ENCODE peak calls at places on chromosomes 13 and 19, in seven cellular contexts. One of them, this sample, is unnamed.
A peak's percentile ranks its signal among the peaks of the same experiment; 100 is the strongest.

GRCh38 chr19:56823956-56824355 is 16.6 kb downstream of the PEG3 start:
- DNase-seq in brain microvascular endothelial cell: no peak
- DNase-seq in heart left ventricle: no peak
- DNase-seq in osteoblast: no peak
- DNase-seq in fibroblast of mammary gland: no peak
- DNase-seq in uterus: no peak
- DNase-seq in A549: no peak
- DNase-seq in this sample: no peak

GRCh38 chr13:20870829-20871228 is 31.7 kb downstream of the XPO4 start:
- DNase-seq in heart left ventricle: no peak
- DNase-seq in uterus: no peak
- DNase-seq in brain microvascular endothelial cell: no peak
- DNase-seq in osteoblast: no peak
- DNase-seq in fibroblast of mammary gland: no peak
- DNase-seq in A549: no peak
- DNase-seq in this sample: no peak

GRCh38 chr19:40241809-40242384 is 15.4 kb upstream of the CCNP start:
- DNase-seq in brain microvascular endothelial cell: no peak
- DNase-seq in osteoblast: peak; percentile 80
- DNase-seq in fibroblast of mammary gland: peak; percentile 49
- DNase-seq in uterus: peak; percentile 75
- DNase-seq in A549: no peak
- DNase-seq in heart left ventricle: peak; percentile 78
- DNase-seq in this sample: no peak

GRCh38 chr13:30022796-30023195 is 172.4 kb upstream of the UBL3 start:
- DNase-seq in A549: no peak
- DNase-seq in brain microvascular endothelial cell: no peak
- DNase-seq in uterus: no peak
- DNase-seq in osteoblast: no peak
- DNase-seq in heart left ventricle: no peak
- DNase-seq in fibroblast of mammary gland: no peak
- DNase-seq in this sample: no peak

GRCh38 chr13:109191422-109191821 is 562.0 kb downstream of the MYO16 start:
- DNase-seq in brain microvascular endothelial cell: no peak
- DNase-seq in A549: no peak
- DNase-seq in fibroblast of mammary gland: no peak
- DNase-seq in uterus: no peak
- DNase-seq in heart left ventricle: no peak
- DNase-seq in osteoblast: no peak
- DNase-seq in this sample: no peak

GRCh38 chr19:3949997-3950859 is 17.4 kb downstream of the NMRK2 start:
- DNase-seq in heart left ventricle: no peak
- DNase-seq in fibroblast of mammary gland: no peak
- DNase-seq in osteoblast: peak; percentile 80
- DNase-seq in brain microvascular endothelial cell: no peak
- DNase-seq in uterus: no peak
- DNase-seq in A549: no peak
- DNase-seq in this sample: no peak

GRCh38 chr13:97851269-97851668 is 102.2 kb upstream of the IPO5 start:
- DNase-seq in heart left ventricle: no peak
- DNase-seq in osteoblast: no peak
- DNase-seq in brain microvascular endothelial cell: no peak
- DNase-seq in fibroblast of mammary gland: peak; percentile 15
- DNase-seq in uterus: no peak
- DNase-seq in A549: peak; percentile 3
- DNase-seq in this sample: no peak

GRCh38 chr13:113043931-113044330 is 61.7 kb upstream of the F7 start:
- DNase-seq in brain microvascular endothelial cell: no peak
- DNase-seq in fibroblast of mammary gland: no peak
- DNase-seq in A549: no peak
- DNase-seq in uterus: no peak
- DNase-seq in heart left ventricle: peak; percentile 10
- DNase-seq in osteoblast: no peak
- DNase-seq in this sample: no peak

GRCh38 chr13:34748078-34748477 is 194.0 kb upstream of the NBEA start:
- DNase-seq in fibroblast of mammary gland: peak; percentile 26
- DNase-seq in osteoblast: no peak
- DNase-seq in uterus: peak; percentile 64
- DNase-seq in heart left ventricle: no peak
- DNase-seq in A549: no peak
- DNase-seq in brain microvascular endothelial cell: peak; percentile 13
- DNase-seq in this sample: peak; percentile 49

GRCh38 chr13:102131246-102131645 is 270.6 kb downstream of the FGF14 start:
- DNase-seq in A549: no peak
- DNase-seq in fibroblast of mammary gland: peak; percentile 7
- DNase-seq in osteoblast: no peak
- DNase-seq in heart left ventricle: no peak
- DNase-seq in brain microvascular endothelial cell: no peak
- DNase-seq in uterus: no peak
- DNase-seq in this sample: no peak

GRCh38 chr13:57992416-57992815 is 360.9 kb downstream of the PCDH17 start:
- DNase-seq in osteoblast: no peak
- DNase-seq in uterus: no peak
- DNase-seq in A549: no peak
- DNase-seq in heart left ventricle: no peak
- DNase-seq in brain microvascular endothelial cell: no peak
- DNase-seq in fibroblast of mammary gland: no peak
- DNase-seq in this sample: no peak

GRCh38 chr13:60398949-60399589 is 2.0 kb downstream of the TDRD3 start:
- DNase-seq in heart left ventricle: no peak
- DNase-seq in A549: no peak
- DNase-seq in uterus: no peak
- DNase-seq in brain microvascular endothelial cell: no peak
- DNase-seq in fibroblast of mammary gland: peak; percentile 20
- DNase-seq in osteoblast: peak; percentile 56
- DNase-seq in this sample: no peak

GRCh38 chr19:17616961-17617806 is 61.7 kb downstream of the COLGALT1 start:
- DNase-seq in brain microvascular endothelial cell: peak; percentile 11
- DNase-seq in heart left ventricle: no peak
- DNase-seq in uterus: no peak
- DNase-seq in A549: peak; percentile 81
- DNase-seq in osteoblast: peak; percentile 80
- DNase-seq in fibroblast of mammary gland: peak; percentile 23
- DNase-seq in this sample: peak; percentile 63

GRCh38 chr19:18284710-18285430 is 3.4 kb upstream of the JUND start:
- DNase-seq in A549: no peak
- DNase-seq in fibroblast of mammary gland: no peak
- DNase-seq in osteoblast: peak; percentile 86
- DNase-seq in brain microvascular endothelial cell: no peak
- DNase-seq in uterus: no peak
- DNase-seq in heart left ventricle: no peak
- DNase-seq in this sample: no peak

GRCh38 chr19:50288954-50289353 is 40.2 kb downstream of the KCNC3 start:
- DNase-seq in brain microvascular endothelial cell: no peak
- DNase-seq in uterus: no peak
- DNase-seq in osteoblast: no peak
- DNase-seq in heart left ventricle: no peak
- DNase-seq in A549: no peak
- DNase-seq in fibroblast of mammary gland: no peak
- DNase-seq in this sample: no peak

GRCh38 chr13:42990147-42990990 is 1.7 kb downstream of the EPSTI1 start:
- DNase-seq in heart left ventricle: no peak
- DNase-seq in uterus: no peak
- DNase-seq in fibroblast of mammary gland: peak; percentile 56
- DNase-seq in brain microvascular endothelial cell: peak; percentile 50
- DNase-seq in osteoblast: no peak
- DNase-seq in A549: no peak
- DNase-seq in this sample: no peak

GRCh38 chr19:15551183-15552004 is 43.1 kb downstream of the CYP4F22 start:
- DNase-seq in fibroblast of mammary gland: peak; percentile 37
- DNase-seq in osteoblast: no peak
- DNase-seq in uterus: peak; percentile 22
- DNase-seq in brain microvascular endothelial cell: no peak
- DNase-seq in heart left ventricle: no peak
- DNase-seq in A549: peak; percentile 71
- DNase-seq in this sample: no peak

GRCh38 chr19:10805075-10805757 is 30.8 kb downstream of the TMED1 start:
- DNase-seq in uterus: no peak
- DNase-seq in fibroblast of mammary gland: no peak
- DNase-seq in A549: no peak
- DNase-seq in brain microvascular endothelial cell: no peak
- DNase-seq in osteoblast: no peak
- DNase-seq in heart left ventricle: no peak
- DNase-seq in this sample: no peak

GRCh38 chr19:54517483-54517882 is 14.9 kb downstream of the LAIR2 start:
- DNase-seq in uterus: no peak
- DNase-seq in brain microvascular endothelial cell: peak; percentile 33
- DNase-seq in osteoblast: peak; percentile 63
- DNase-seq in A549: peak; percentile 40
- DNase-seq in fibroblast of mammary gland: peak; percentile 25
- DNase-seq in heart left ventricle: no peak
- DNase-seq in this sample: peak; percentile 40

GRCh38 chr13:40026174-40026585 is 370.7 kb downstream of the COG6 start:
- DNase-seq in fibroblast of mammary gland: peak; percentile 42
- DNase-seq in heart left ventricle: no peak
- DNase-seq in A549: no peak
- DNase-seq in uterus: no peak
- DNase-seq in brain microvascular endothelial cell: peak; percentile 26
- DNase-seq in osteoblast: no peak
- DNase-seq in this sample: peak; percentile 21

GRCh38 chr19:50376166-50377050 is at the start of gene NR1H2:
- DNase-seq in brain microvascular endothelial cell: peak; percentile 92
- DNase-seq in uterus: peak; percentile 95
- DNase-seq in heart left ventricle: peak; percentile 95
- DNase-seq in A549: peak; percentile 100
- DNase-seq in fibroblast of mammary gland: peak; percentile 98
- DNase-seq in osteoblast: peak; percentile 97
- DNase-seq in this sample: peak; percentile 98

GRCh38 chr19:33252971-33253370 is 27.3 kb upstream of the SLC7A10 start:
- DNase-seq in osteoblast: no peak
- DNase-seq in brain microvascular endothelial cell: no peak
- DNase-seq in A549: no peak
- DNase-seq in uterus: no peak
- DNase-seq in heart left ventricle: peak; percentile 60
- DNase-seq in fibroblast of mammary gland: no peak
- DNase-seq in this sample: no peak

GRCh38 chr19:43700368-43701015 is 15.4 kb upstream of the IRGC start:
- DNase-seq in uterus: peak; percentile 67
- DNase-seq in fibroblast of mammary gland: peak; percentile 88
- DNase-seq in osteoblast: peak; percentile 87
- DNase-seq in A549: no peak
- DNase-seq in brain microvascular endothelial cell: peak; percentile 41
- DNase-seq in heart left ventricle: no peak
- DNase-seq in this sample: peak; percentile 76

GRCh38 chr13:46341112-46341711 is 45.8 kb downstream of the RUBCNL start:
- DNase-seq in brain microvascular endothelial cell: peak; percentile 87
- DNase-seq in uterus: no peak
- DNase-seq in fibroblast of mammary gland: peak; percentile 94
- DNase-seq in A549: no peak
- DNase-seq in osteoblast: peak; percentile 83
- DNase-seq in heart left ventricle: no peak
- DNase-seq in this sample: peak; percentile 54

GRCh38 chr13:53007872-53008271 is 20.7 kb upstream of the OLFM4 start:
- DNase-seq in brain microvascular endothelial cell: no peak
- DNase-seq in A549: no peak
- DNase-seq in osteoblast: no peak
- DNase-seq in uterus: peak; percentile 20
- DNase-seq in fibroblast of mammary gland: no peak
- DNase-seq in heart left ventricle: no peak
- DNase-seq in this sample: no peak

GRCh38 chr19:18629166-18630088 is 7.4 kb upstream of the KLHL26 start:
- DNase-seq in uterus: peak; percentile 46
- DNase-seq in fibroblast of mammary gland: peak; percentile 73
- DNase-seq in heart left ventricle: no peak
- DNase-seq in brain microvascular endothelial cell: no peak
- DNase-seq in A549: no peak
- DNase-seq in osteoblast: peak; percentile 77
- DNase-seq in this sample: no peak

GRCh38 chr13:51549593-51549992 is 34.7 kb upstream of the WDFY2 start:
- DNase-seq in uterus: no peak
- DNase-seq in fibroblast of mammary gland: no peak
- DNase-seq in osteoblast: no peak
- DNase-seq in heart left ventricle: no peak
- DNase-seq in A549: no peak
- DNase-seq in brain microvascular endothelial cell: no peak
- DNase-seq in this sample: peak; percentile 62

DNA sequence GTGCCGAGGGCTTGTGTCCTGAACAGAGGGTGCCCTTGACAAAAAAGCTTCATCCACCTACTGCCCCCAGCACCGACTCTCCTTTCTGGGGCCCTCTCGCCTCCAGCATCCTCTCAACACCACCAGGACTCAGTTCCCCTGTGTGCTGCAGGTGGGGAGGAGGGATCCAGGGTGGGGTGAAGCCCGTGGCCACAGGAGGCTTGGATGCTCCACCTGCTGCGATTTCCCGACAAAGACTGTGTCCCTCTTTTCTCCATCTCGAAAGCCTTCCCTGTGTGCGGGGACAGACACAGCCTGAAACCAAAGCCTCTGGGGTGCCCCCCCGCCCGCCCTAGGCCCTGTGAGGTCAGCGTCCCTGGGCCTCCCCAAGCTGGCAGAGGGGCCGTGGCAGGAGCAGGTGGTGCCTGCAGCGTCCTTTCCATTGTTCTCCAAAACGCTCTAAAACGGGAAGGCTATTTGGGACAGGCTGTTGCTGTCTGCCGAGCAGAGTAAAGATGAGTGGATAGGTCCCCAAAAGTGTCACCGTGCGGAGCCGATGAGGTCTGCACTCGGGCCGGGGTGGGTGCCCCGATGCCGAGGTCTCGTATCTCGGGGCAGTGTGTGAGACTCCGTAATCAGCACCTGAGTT is 185.7 kb downstream of the PTPRS start:
- DNase-seq in brain microvascular endothelial cell: no peak
- DNase-seq in osteoblast: peak; percentile 93
- DNase-seq in heart left ventricle: peak; percentile 3
- DNase-seq in fibroblast of mammary gland: no peak
- DNase-seq in uterus: no peak
- DNase-seq in A549: no peak
- DNase-seq in this sample: no peak
- TF ChIP-seq CTCF in brain microvascular endothelial cell: no peak
- TF ChIP-seq CTCF in osteoblast: no peak
- TF ChIP-seq CTCF in heart left ventricle: no peak
- TF ChIP-seq CTCF in fibroblast of mammary gland: no peak
- TF ChIP-seq CTCF in uterus: no peak
- TF ChIP-seq CTCF in A549: no peak
- TF ChIP-seq CTCF in this sample: no peak

GRCh38 chr13:49450105-49450819 is 6.2 kb downstream of the SETDB2 start:
- DNase-seq in uterus: no peak
- DNase-seq in A549: no peak
- DNase-seq in fibroblast of mammary gland: no peak
- DNase-seq in osteoblast: no peak
- DNase-seq in brain microvascular endothelial cell: no peak
- DNase-seq in heart left ventricle: no peak
- DNase-seq in this sample: no peak
- H3K4me3 ChIP-seq in uterus: no peak overlapping the region
- H3K4me3 ChIP-seq in A549: no peak overlapping the region
- H3K4me3 ChIP-seq in fibroblast of mammary gland: no peak overlapping the region
- H3K4me3 ChIP-seq in osteoblast: no peak overlapping the region
- H3K4me3 ChIP-seq in brain microvascular endothelial cell: no peak overlapping the region
- H3K4me3 ChIP-seq in heart left ventricle: no peak overlapping the region
- H3K4me3 ChIP-seq in this sample: no peak overlapping the region

GRCh38 chr19:6925801-6926751 is 38.7 kb downstream of the ADGRE1 start:
- DNase-seq in uterus: no peak
- DNase-seq in brain microvascular endothelial cell: no peak
- DNase-seq in fibroblast of mammary gland: no peak
- DNase-seq in A549: peak; percentile 84
- DNase-seq in heart left ventricle: no peak
- DNase-seq in osteoblast: no peak
- DNase-seq in this sample: no peak
- TF ChIP-seq CTCF in uterus: no peak
- TF ChIP-seq CTCF in brain microvascular endothelial cell: no peak
- TF ChIP-seq CTCF in fibroblast of mammary gland: no peak
- TF ChIP-seq CTCF in A549: peak; percentile 48
- TF ChIP-seq CTCF in heart left ventricle: no peak
- TF ChIP-seq CTCF in osteoblast: no peak
- TF ChIP-seq CTCF in this sample: no peak

GRCh38 chr13:49927755-49928154 is 8.4 kb downstream of the SPRYD7 start:
- DNase-seq in osteoblast: peak; percentile 80
- DNase-seq in brain microvascular endothelial cell: peak; percentile 57
- DNase-seq in A549: no peak
- DNase-seq in uterus: no peak
- DNase-seq in fibroblast of mammary gland: peak; percentile 72
- DNase-seq in heart left ventricle: no peak
- DNase-seq in this sample: no peak
- H3K4me3 ChIP-seq in osteoblast: no peak overlapping the region
- H3K4me3 ChIP-seq in brain microvascular endothelial cell: no peak overlapping the region
- H3K4me3 ChIP-seq in A549: no peak overlapping the region
- H3K4me3 ChIP-seq in uterus: no peak overlapping the region
- H3K4me3 ChIP-seq in fibroblast of mammary gland: no peak overlapping the region
- H3K4me3 ChIP-seq in heart left ventricle: no peak overlapping the region
- H3K4me3 ChIP-seq in this sample: no peak overlapping the region

This sample was measured in epithelial cell of esophagus.